ENCODE peak calls at places on chromosomes 3 and 15, in ten cellular contexts. O is GM12892, A is GM12878, D is transverse colon, K is H54, Q is breast epithelium, S is spleen, C is HepG2, E is NB4, F is IMR-90. I is an unnamed sample.

GRCh38 chr15:101651753-101652097 is 456 bp downstream of the TM2D3 start:
- DNase-seq in D (no peak), F (no peak), K (peak; percentile 28), Q (peak; percentile 54), O (no peak), E (no peak), C (peak; percentile 21), S (no peak), A (no peak), I (no peak)

GRCh38 chr3:185937689-185938374 is at the start of gene TRA2B:
- DNase-seq in E (peak; percentile 98), A (peak; percentile 90), Q (peak; percentile 99), O (peak; percentile 87), F (peak; percentile 97), C (peak; percentile 93), D (peak; percentile 99), K (peak; percentile 95), S (peak; percentile 100), I (peak; percentile 99)

GRCh38 chr3:24726423-24726822 is 231.8 kb upstream of the THRB start:
- DNase-seq in S (no peak), K (no peak), Q (no peak), D (no peak), O (no peak), E (no peak), A (no peak), F (no peak), C (no peak), I (no peak)

GRCh38 chr3:190862209-190863118 is at the start of gene GMNC:
- DNase-seq in A (no peak), S (peak; percentile 89), K (peak; percentile 63), Q (peak; percentile 72), E (no peak), F (peak; percentile 48), O (no peak), C (peak; percentile 38), D (peak; percentile 77), I (peak; percentile 69)

GRCh38 chr3:67104388-67104787 is 106.3 kb downstream of the KBTBD8 start:
- DNase-seq in A (no peak), O (no peak), C (no peak), E (no peak), K (no peak), Q (no peak), D (no peak), S (no peak), F (no peak), I (no peak)

GRCh38 chr3:178684881-178685590 is 148.8 kb downstream of the KCNMB2 start:
- DNase-seq in A (no peak), E (peak; percentile 23), Q (no peak), K (no peak), C (no peak), D (no peak), O (no peak), F (no peak), S (no peak), I (peak; percentile 5)

GRCh38 chr3:153164009-153164550 is 2.1 kb downstream of the RAP2B start:
- DNase-seq in E (no peak), S (no peak), F (no peak), O (no peak), A (no peak), D (no peak), C (no peak), K (no peak), Q (no peak), I (no peak)

GRCh38 chr15:84975871-84976351 is 5.7 kb upstream of the PDE8A start:
- DNase-seq in E (no peak), D (no peak), F (no peak), O (no peak), K (no peak), Q (no peak), C (no peak), A (no peak), S (no peak), I (no peak)

GRCh38 chr15:45784656-45785055 is 149.8 kb downstream of the SQOR start:
- DNase-seq in C (no peak), O (no peak), A (no peak), E (no peak), F (no peak), K (no peak), Q (no peak), S (no peak), D (no peak), I (no peak)

DNA sequence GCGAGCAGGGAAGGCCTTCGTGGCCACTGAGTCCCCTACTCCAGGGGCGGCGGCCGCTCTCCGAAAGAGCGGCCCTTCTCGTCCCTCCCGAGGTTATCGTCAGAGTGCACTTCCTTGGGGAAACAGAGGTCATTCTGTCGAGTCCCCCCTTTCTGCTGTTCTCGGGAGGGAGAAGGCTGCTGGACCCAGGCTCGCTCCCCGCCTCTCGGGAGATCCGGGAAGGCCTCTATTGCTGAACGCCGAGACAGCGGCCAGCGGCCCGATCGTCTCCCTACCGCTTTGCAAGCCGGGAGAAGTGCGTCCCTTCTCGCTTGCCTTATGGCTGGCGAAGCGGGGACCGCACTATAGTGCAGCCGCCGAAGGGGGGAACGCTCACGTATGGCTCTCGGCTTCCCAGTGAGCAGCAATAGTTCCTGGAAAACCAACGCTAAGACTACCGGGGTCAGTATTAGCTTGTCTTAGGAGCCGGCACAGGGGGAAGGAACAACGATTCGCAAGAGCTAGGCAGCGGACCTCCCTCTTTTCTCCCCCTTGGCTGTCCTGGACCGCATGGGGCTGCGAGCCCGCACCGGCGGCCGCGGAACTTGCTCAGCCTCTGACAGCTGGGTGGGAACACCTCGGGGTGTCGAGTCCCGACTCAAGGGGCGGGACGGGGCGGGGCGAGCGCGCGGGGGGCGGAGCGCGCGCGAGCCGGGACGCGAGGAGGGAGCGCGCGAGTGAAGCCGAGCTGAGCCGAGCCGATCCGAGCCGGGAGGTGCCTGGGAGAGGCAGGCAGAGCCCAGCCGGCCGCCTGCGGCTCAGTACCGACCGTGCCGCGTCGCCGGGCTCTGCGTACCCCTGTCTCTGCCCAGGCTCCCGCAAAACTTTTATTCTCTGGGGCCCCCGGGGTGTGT is 930 bp upstream of the PPM1L start:
- DNase-seq in E (peak; percentile 93), O (peak; percentile 69), K (peak; percentile 86), D (peak; percentile 96), F (peak; percentile 88), C (peak; percentile 58), Q (peak; percentile 87), A (peak; percentile 23), S (peak; percentile 98), I (peak; percentile 93)
- TF ChIP-seq POLR2A in E (peak; percentile 75), O (no peak), K (peak; percentile 62), D (peak; percentile 82), F (peak; percentile 49), C (peak; percentile 59), Q (peak; percentile 49), A (peak; percentile 69), S (peak; percentile 35), I (peak; percentile 90)

GRCh38 chr3:12159227-12159601 is 502 bp upstream of the TIMP4 start:
- DNase-seq in D (no peak), C (no peak), Q (no peak), O (no peak), S (no peak), F (no peak), K (no peak), A (no peak), E (no peak), I (no peak)

GRCh38 chr3:12155833-12156232 is 2.9 kb downstream of the TIMP4 start:
- DNase-seq in E (no peak), A (no peak), F (peak; percentile 85), Q (no peak), S (no peak), K (no peak), C (peak; percentile 25), D (no peak), O (no peak), I (peak; percentile 14)

GRCh38 chr3:12155264-12155663 is 3.4 kb downstream of the TIMP4 start:
- DNase-seq in K (no peak), A (no peak), Q (no peak), F (no peak), O (no peak), E (no peak), C (no peak), D (no peak), S (no peak), I (no peak)

GRCh38 chr3:12157026-12157425 is 1.7 kb downstream of the TIMP4 start:
- DNase-seq in S (no peak), K (no peak), C (no peak), D (no peak), O (no peak), A (no peak), E (no peak), F (no peak), Q (no peak), I (no peak)

GRCh38 chr3:12158387-12159226 is at the start of gene TIMP4:
- DNase-seq in Q (no peak), D (peak; percentile 59), O (no peak), C (peak; percentile 46), A (no peak), K (peak; percentile 76), F (peak; percentile 28), E (no peak), S (peak; percentile 74), I (peak; percentile 18)
- TF ChIP-seq POLR2A in Q (no peak), D (no peak), O (no peak), C (no peak), A (no peak), K (no peak), F (no peak), E (no peak), S (no peak), I (no peak)

DNA sequence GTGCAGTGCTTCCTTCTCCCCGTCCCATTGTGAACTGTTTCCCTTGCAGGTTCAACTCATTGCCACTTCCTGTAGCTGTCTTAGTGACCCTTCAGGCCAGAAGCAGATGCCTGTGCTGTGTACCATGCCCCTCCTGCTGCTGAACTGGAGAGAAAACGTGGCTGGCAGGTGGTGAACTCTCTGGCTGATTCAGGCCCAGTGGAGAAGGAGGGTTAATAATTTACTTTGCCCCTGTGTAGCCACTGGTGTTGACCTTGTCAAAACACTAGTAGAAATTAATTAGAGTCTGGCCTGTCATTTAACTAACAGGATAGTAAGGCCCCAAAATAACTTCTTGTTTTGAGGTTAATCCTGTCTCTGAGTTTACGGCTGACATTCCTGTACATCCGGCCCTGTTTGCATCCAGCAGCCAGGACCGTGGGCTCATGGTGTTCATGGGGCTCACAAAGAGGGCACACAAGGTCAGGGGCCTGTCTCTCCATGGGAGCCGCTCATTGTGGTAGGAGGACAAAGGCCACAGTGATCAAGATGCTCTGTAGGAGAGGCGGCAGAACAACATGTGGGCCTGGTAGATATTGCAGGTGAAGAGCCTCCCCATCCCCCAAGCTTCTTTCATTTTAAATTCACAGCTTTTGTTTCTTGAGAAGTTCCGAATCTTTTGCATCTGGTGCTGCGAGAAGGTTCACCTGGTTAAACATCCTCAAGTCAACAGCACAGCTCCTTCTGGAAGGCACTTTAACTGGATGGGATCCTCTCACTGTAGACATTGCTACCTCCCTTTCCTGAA is 101.6 kb downstream of the CGNL1 start:
- DNase-seq in O (no peak), C (peak; percentile 97), A (peak; percentile 45), F (no peak), K (no peak), S (no peak), E (no peak), D (no peak), Q (no peak), I (no peak)
- TF ChIP-seq POLR2A in O (no peak), C (peak; percentile 66), A (no peak), F (no peak), K (no peak), S (no peak), E (no peak), D (no peak), Q (no peak), I (no peak)

DNA sequence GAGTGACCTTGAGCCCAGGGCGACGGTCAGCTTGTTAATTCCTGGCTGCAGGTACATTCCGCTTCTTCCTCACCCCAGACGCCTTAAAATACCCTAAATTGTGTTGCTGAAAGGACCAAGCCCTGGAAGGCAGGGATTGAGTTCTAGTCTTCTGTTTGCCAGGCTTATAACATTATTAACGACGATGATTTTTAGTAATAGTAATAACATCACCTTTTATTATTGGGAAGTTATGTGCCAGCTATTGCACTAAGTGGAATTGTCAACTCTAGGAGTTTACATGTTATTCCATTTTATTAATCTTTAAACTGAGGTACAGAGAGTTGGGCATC is 409 bp downstream of the OXNAD1 start:
- DNase-seq in K (no peak), F (no peak), A (no peak), S (no peak), O (no peak), Q (no peak), E (no peak), C (no peak), D (no peak), I (no peak)
- TF ChIP-seq POLR2A in K (no peak), F (no peak), A (no peak), S (no peak), O (no peak), Q (no peak), E (no peak), C (peak; percentile 52), D (peak; percentile 4), I (no peak)